ENCODE peak calls at places on chromosomes 3 and 15, in nine cellular contexts. One of them, this sample, is unnamed.

GRCh38 chr3:134373278-134373941 is 837 bp downstream of the AMOTL2 start:
- DNase-seq in adipocyte: peak; percentile 95
- DNase-seq in SJSA1: peak; percentile 94
- DNase-seq in BE2C: peak; percentile 30
- DNase-seq in OCI-LY7: no peak
- DNase-seq in Panc1: no peak
- DNase-seq in HCT116: no peak
- DNase-seq in tibial artery: peak; percentile 92
- DNase-seq in right cardiac atrium: peak; percentile 94
- DNase-seq in this sample: peak; percentile 73

GRCh38 chr3:12662593-12663310 is 1.2 kb downstream of the RAF1 start:
- DNase-seq in adipocyte: peak; percentile 75
- DNase-seq in SJSA1: peak; percentile 46
- DNase-seq in BE2C: peak; percentile 24
- DNase-seq in OCI-LY7: peak; percentile 59
- DNase-seq in Panc1: no peak
- DNase-seq in HCT116: no peak
- DNase-seq in tibial artery: peak; percentile 66
- DNase-seq in right cardiac atrium: peak; percentile 72
- DNase-seq in this sample: peak; percentile 65

GRCh38 chr3:111872948-111873347 is 13.9 kb downstream of the PHLDB2 start:
- DNase-seq in adipocyte: no peak
- DNase-seq in SJSA1: no peak
- DNase-seq in BE2C: no peak
- DNase-seq in OCI-LY7: no peak
- DNase-seq in Panc1: no peak
- DNase-seq in HCT116: no peak
- DNase-seq in tibial artery: no peak
- DNase-seq in right cardiac atrium: no peak
- DNase-seq in this sample: no peak

GRCh38 chr3:63934041-63934440 is 21.9 kb upstream of the SCAANT1 start:
- DNase-seq in adipocyte: no peak
- DNase-seq in SJSA1: no peak
- DNase-seq in BE2C: no peak
- DNase-seq in OCI-LY7: no peak
- DNase-seq in Panc1: no peak
- DNase-seq in HCT116: no peak
- DNase-seq in tibial artery: no peak
- DNase-seq in right cardiac atrium: no peak
- DNase-seq in this sample: no peak

GRCh38 chr15:25775317-25775912 is 87.7 kb downstream of the ATP10A start:
- DNase-seq in adipocyte: peak; percentile 61
- DNase-seq in SJSA1: peak; percentile 93
- DNase-seq in BE2C: no peak
- DNase-seq in OCI-LY7: peak; percentile 26
- DNase-seq in Panc1: no peak
- DNase-seq in HCT116: no peak
- DNase-seq in tibial artery: no peak
- DNase-seq in right cardiac atrium: peak; percentile 79
- DNase-seq in this sample: no peak

GRCh38 chr3:119891944-119892721 is 110.2 kb downstream of the NR1I2 start:
- DNase-seq in adipocyte: peak; percentile 86
- DNase-seq in SJSA1: no peak
- DNase-seq in BE2C: peak; percentile 64
- DNase-seq in OCI-LY7: peak; percentile 48
- DNase-seq in Panc1: no peak
- DNase-seq in HCT116: peak; percentile 46
- DNase-seq in tibial artery: no peak
- DNase-seq in right cardiac atrium: peak; percentile 18
- DNase-seq in this sample: peak; percentile 27

GRCh38 chr3:105915524-105915923 is 46.7 kb upstream of the CBLB start:
- DNase-seq in adipocyte: no peak
- DNase-seq in SJSA1: no peak
- DNase-seq in BE2C: no peak
- DNase-seq in OCI-LY7: no peak
- DNase-seq in Panc1: no peak
- DNase-seq in HCT116: no peak
- DNase-seq in tibial artery: no peak
- DNase-seq in right cardiac atrium: no peak
- DNase-seq in this sample: peak; percentile 31

GRCh38 chr3:145620002-145620401 is 541.0 kb downstream of the PLOD2 start:
- DNase-seq in adipocyte: no peak
- DNase-seq in SJSA1: no peak
- DNase-seq in BE2C: no peak
- DNase-seq in OCI-LY7: no peak
- DNase-seq in Panc1: no peak
- DNase-seq in HCT116: no peak
- DNase-seq in tibial artery: no peak
- DNase-seq in right cardiac atrium: no peak
- DNase-seq in this sample: no peak

GRCh38 chr3:98596902-98597500 is 3.6 kb upstream of the CPOX start:
- DNase-seq in adipocyte: peak; percentile 79
- DNase-seq in SJSA1: no peak
- DNase-seq in BE2C: peak; percentile 14
- DNase-seq in OCI-LY7: peak; percentile 67
- DNase-seq in Panc1: no peak
- DNase-seq in HCT116: peak; percentile 57
- DNase-seq in tibial artery: no peak
- DNase-seq in right cardiac atrium: no peak
- DNase-seq in this sample: no peak

GRCh38 chr3:198028718-198029117 is 68.7 kb downstream of the LMLN start:
- DNase-seq in adipocyte: peak; percentile 83
- DNase-seq in SJSA1: no peak
- DNase-seq in BE2C: no peak
- DNase-seq in OCI-LY7: no peak
- DNase-seq in Panc1: no peak
- DNase-seq in HCT116: no peak
- DNase-seq in tibial artery: no peak
- DNase-seq in right cardiac atrium: no peak
- DNase-seq in this sample: peak; percentile 15

GRCh38 chr3:184541886-184542562 is 19.6 kb upstream of the EPHB3 start:
- DNase-seq in adipocyte: no peak
- DNase-seq in SJSA1: no peak
- DNase-seq in BE2C: no peak
- DNase-seq in OCI-LY7: no peak
- DNase-seq in Panc1: no peak
- DNase-seq in HCT116: no peak
- DNase-seq in tibial artery: no peak
- DNase-seq in right cardiac atrium: no peak
- DNase-seq in this sample: no peak

GRCh38 chr3:15804553-15805095 is 6.8 kb upstream of the ANKRD28 start:
- DNase-seq in adipocyte: no peak
- DNase-seq in SJSA1: no peak
- DNase-seq in BE2C: no peak
- DNase-seq in OCI-LY7: no peak
- DNase-seq in Panc1: no peak
- DNase-seq in HCT116: no peak
- DNase-seq in tibial artery: no peak
- DNase-seq in right cardiac atrium: no peak
- DNase-seq in this sample: no peak

GRCh38 chr15:80777836-80778620 is 1.1 kb upstream of the CEMIP start:
- DNase-seq in adipocyte: peak; percentile 23
- DNase-seq in SJSA1: no peak
- DNase-seq in BE2C: no peak
- DNase-seq in OCI-LY7: no peak
- DNase-seq in Panc1: no peak
- DNase-seq in HCT116: no peak
- DNase-seq in tibial artery: no peak
- DNase-seq in right cardiac atrium: no peak
- DNase-seq in this sample: no peak

GRCh38 chr3:147318900-147319299 is 87.4 kb downstream of the ZIC4 start:
- DNase-seq in adipocyte: peak; percentile 18
- DNase-seq in SJSA1: no peak
- DNase-seq in BE2C: no peak
- DNase-seq in OCI-LY7: no peak
- DNase-seq in Panc1: no peak
- DNase-seq in HCT116: no peak
- DNase-seq in tibial artery: no peak
- DNase-seq in right cardiac atrium: no peak
- DNase-seq in this sample: no peak

GRCh38 chr3:187746059-187746453 is 788 bp upstream of the BCL6 start:
- DNase-seq in adipocyte: no peak
- DNase-seq in SJSA1: no peak
- DNase-seq in BE2C: no peak
- DNase-seq in OCI-LY7: no peak
- DNase-seq in Panc1: no peak
- DNase-seq in HCT116: no peak
- DNase-seq in tibial artery: no peak
- DNase-seq in right cardiac atrium: no peak
- DNase-seq in this sample: no peak

GRCh38 chr15:33234019-33234418 is 39.5 kb upstream of the FMN1 start:
- DNase-seq in adipocyte: peak; percentile 78
- DNase-seq in SJSA1: no peak
- DNase-seq in BE2C: peak; percentile 51
- DNase-seq in OCI-LY7: peak; percentile 51
- DNase-seq in Panc1: no peak
- DNase-seq in HCT116: peak; percentile 41
- DNase-seq in tibial artery: no peak
- DNase-seq in right cardiac atrium: no peak
- DNase-seq in this sample: peak; percentile 54

GRCh38 chr3:16550305-16550675 is 36.8 kb upstream of the RFTN1 start:
- DNase-seq in adipocyte: no peak
- DNase-seq in SJSA1: no peak
- DNase-seq in BE2C: no peak
- DNase-seq in OCI-LY7: peak; percentile 8
- DNase-seq in Panc1: no peak
- DNase-seq in HCT116: no peak
- DNase-seq in tibial artery: no peak
- DNase-seq in right cardiac atrium: no peak
- DNase-seq in this sample: no peak

DNA sequence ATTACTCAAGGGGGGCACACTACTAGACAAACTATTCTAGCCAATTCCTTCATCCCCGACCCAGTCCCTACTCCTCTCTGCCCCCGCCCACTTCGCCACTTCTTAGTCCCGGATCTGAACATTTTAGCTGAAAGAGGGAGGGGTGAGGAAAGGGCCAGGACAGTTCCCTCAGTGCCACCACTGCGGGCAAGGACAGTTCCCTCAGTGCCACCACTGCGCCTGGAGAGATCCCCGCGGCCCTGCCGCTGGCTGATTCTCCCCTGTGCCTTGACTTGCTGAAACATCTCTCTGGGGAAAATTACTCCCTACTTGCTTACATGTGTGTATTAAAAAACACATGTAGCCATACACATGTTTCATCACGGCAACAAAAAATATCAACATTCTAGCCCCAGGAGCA is 11.3 kb downstream of the SOX2 start:
- DNase-seq in adipocyte: no peak
- DNase-seq in SJSA1: no peak
- DNase-seq in BE2C: no peak
- DNase-seq in OCI-LY7: no peak
- DNase-seq in Panc1: no peak
- DNase-seq in HCT116: no peak
- DNase-seq in tibial artery: no peak
- DNase-seq in right cardiac atrium: no peak
- DNase-seq in this sample: no peak
- H3K4me1 ChIP-seq in adipocyte: peaks cover 5% of the 10 kb centered on the region
- H3K4me1 ChIP-seq in SJSA1: peaks cover 23% of the 10 kb centered on the region
- H3K4me1 ChIP-seq in BE2C: no peaks in the 10 kb centered on the region
- H3K4me1 ChIP-seq in OCI-LY7: peaks cover 46% of the 10 kb centered on the region
- H3K4me1 ChIP-seq in Panc1: no peaks in the 10 kb centered on the region
- H3K4me1 ChIP-seq in HCT116: no peaks in the 10 kb centered on the region
- H3K4me1 ChIP-seq in tibial artery: peaks cover 24% of the 10 kb centered on the region
- H3K4me1 ChIP-seq in right cardiac atrium: peaks cover 4% of the 10 kb centered on the region
- H3K4me1 ChIP-seq in this sample: no peaks in the 10 kb centered on the region

GRCh38 chr3:71064976-71065763 is 518.4 kb downstream of the FOXP1 start:
- DNase-seq in adipocyte: peak; percentile 69
- DNase-seq in SJSA1: peak; percentile 50
- DNase-seq in BE2C: peak; percentile 64
- DNase-seq in OCI-LY7: peak; percentile 55
- DNase-seq in Panc1: no peak
- DNase-seq in HCT116: no peak
- DNase-seq in tibial artery: peak; percentile 83
- DNase-seq in right cardiac atrium: peak; percentile 87
- DNase-seq in this sample: no peak
- H3K4me1 ChIP-seq in adipocyte: peaks cover 45% of the 10 kb centered on the region
- H3K4me1 ChIP-seq in SJSA1: peaks cover 42% of the 10 kb centered on the region
- H3K4me1 ChIP-seq in BE2C: peaks cover 20% of the 10 kb centered on the region
- H3K4me1 ChIP-seq in OCI-LY7: peaks cover 69% of the 10 kb centered on the region
- H3K4me1 ChIP-seq in Panc1: no peaks in the 10 kb centered on the region
- H3K4me1 ChIP-seq in HCT116: no peaks in the 10 kb centered on the region
- H3K4me1 ChIP-seq in tibial artery: peaks cover 40% of the 10 kb centered on the region
- H3K4me1 ChIP-seq in right cardiac atrium: peaks cover 9% of the 10 kb centered on the region
- H3K4me1 ChIP-seq in this sample: peaks cover 52% of the 10 kb centered on the region

DNA sequence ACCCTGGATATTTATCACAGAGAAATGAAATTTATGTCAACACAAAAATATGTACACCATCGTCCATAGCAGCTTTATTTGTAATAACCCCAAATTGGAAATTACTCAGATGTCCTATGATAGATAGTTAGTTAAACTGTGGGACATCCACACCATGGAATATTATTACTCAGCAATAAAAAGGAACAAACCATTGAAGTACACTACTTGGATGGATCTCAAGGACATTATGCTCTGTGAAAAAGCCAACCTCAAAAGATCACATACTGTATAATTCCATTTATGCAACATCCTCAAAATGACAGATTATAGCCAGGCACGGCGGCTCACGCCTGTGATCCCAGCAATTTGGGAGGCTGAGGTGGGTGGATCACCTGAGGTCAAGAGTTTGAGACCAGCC is 113.3 kb downstream of the PGPEP1L start:
- DNase-seq in adipocyte: no peak
- DNase-seq in SJSA1: no peak
- DNase-seq in BE2C: no peak
- DNase-seq in OCI-LY7: no peak
- DNase-seq in Panc1: no peak
- DNase-seq in HCT116: no peak
- DNase-seq in tibial artery: no peak
- DNase-seq in right cardiac atrium: no peak
- DNase-seq in this sample: no peak
- H3K4me1 ChIP-seq in adipocyte: peaks cover 36% of the 10 kb centered on the region
- H3K4me1 ChIP-seq in SJSA1: peaks cover 62% of the 10 kb centered on the region
- H3K4me1 ChIP-seq in BE2C: peaks cover 5% of the 10 kb centered on the region
- H3K4me1 ChIP-seq in OCI-LY7: no peaks in the 10 kb centered on the region
- H3K4me1 ChIP-seq in Panc1: peaks cover 55% of the 10 kb centered on the region
- H3K4me1 ChIP-seq in HCT116: peaks cover 26% of the 10 kb centered on the region
- H3K4me1 ChIP-seq in tibial artery: peaks cover 46% of the 10 kb centered on the region
- H3K4me1 ChIP-seq in right cardiac atrium: peaks cover 5% of the 10 kb centered on the region
- H3K4me1 ChIP-seq in this sample: peaks cover 42% of the 10 kb centered on the region

GRCh38 chr15:39782441-39783138 is at the start of gene FSIP1:
- DNase-seq in adipocyte: peak; percentile 99
- DNase-seq in SJSA1: peak; percentile 98
- DNase-seq in BE2C: peak; percentile 97
- DNase-seq in OCI-LY7: peak; percentile 98
- DNase-seq in Panc1: peak; percentile 89
- DNase-seq in HCT116: peak; percentile 92
- DNase-seq in tibial artery: peak; percentile 97
- DNase-seq in right cardiac atrium: peak; percentile 99
- DNase-seq in this sample: peak; percentile 90
- H3K4me1 ChIP-seq in adipocyte: peaks cover 15% of the 10 kb centered on the region
- H3K4me1 ChIP-seq in SJSA1: peaks cover 45% of the 10 kb centered on the region
- H3K4me1 ChIP-seq in BE2C: no peaks in the 10 kb centered on the region
- H3K4me1 ChIP-seq in OCI-LY7: peaks cover 18% of the 10 kb centered on the region
- H3K4me1 ChIP-seq in Panc1: peaks cover 37% of the 10 kb centered on the region
- H3K4me1 ChIP-seq in HCT116: peaks cover 23% of the 10 kb centered on the region
- H3K4me1 ChIP-seq in tibial artery: peaks cover 18% of the 10 kb centered on the region
- H3K4me1 ChIP-seq in right cardiac atrium: peaks cover 4% of the 10 kb centered on the region
- H3K4me1 ChIP-seq in this sample: peaks cover 3% of the 10 kb centered on the region

GRCh38 chr3:11556851-11557644 is 86.7 kb downstream of the VGLL4 start:
- DNase-seq in adipocyte: peak; percentile 68
- DNase-seq in SJSA1: no peak
- DNase-seq in BE2C: peak; percentile 67
- DNase-seq in OCI-LY7: no peak
- DNase-seq in Panc1: no peak
- DNase-seq in HCT116: no peak
- DNase-seq in tibial artery: peak; percentile 76
- DNase-seq in right cardiac atrium: peak; percentile 85
- DNase-seq in this sample: no peak
- H3K4me1 ChIP-seq in adipocyte: peaks cover 40% of the 10 kb centered on the region
- H3K4me1 ChIP-seq in SJSA1: peaks cover 34% of the 10 kb centered on the region
- H3K4me1 ChIP-seq in BE2C: no peaks in the 10 kb centered on the region
- H3K4me1 ChIP-seq in OCI-LY7: no peaks in the 10 kb centered on the region
- H3K4me1 ChIP-seq in Panc1: peaks cover 99% of the 10 kb centered on the region
- H3K4me1 ChIP-seq in HCT116: no peaks in the 10 kb centered on the region
- H3K4me1 ChIP-seq in tibial artery: peaks cover 82% of the 10 kb centered on the region
- H3K4me1 ChIP-seq in right cardiac atrium: peaks cover 39% of the 10 kb centered on the region
- H3K4me1 ChIP-seq in this sample: peaks cover 21% of the 10 kb centered on the region

This sample was measured in foreskin keratinocyte.